ENCODE peak calls at places on chromosomes 3 and 15, in nine cellular contexts. P is stomach, J is H1, V is suprapubic skin, X is K562, U is uterus, B is GM12878, T is heart left ventricle, H is HCT116. G is an unnamed sample.

GRCh38 chr15:63165166-63165859 is 8.0 kb upstream of the RPS27L start:
- DNase-seq in P (no peak), J (peak; percentile 19), V (no peak), X (no peak), U (no peak), B (no peak), T (no peak), H (no peak), G (no peak)

GRCh38 chr3:44584646-44585501 is at the start of gene ZNF660:
- DNase-seq in P (peak; percentile 27), J (peak; percentile 84), V (peak; percentile 80), X (peak; percentile 17), U (peak; percentile 60), B (no peak), T (peak; percentile 69), H (no peak), G (peak; percentile 57)

GRCh38 chr15:63446260-63446659 is 58.1 kb upstream of the USP3 start:
- DNase-seq in P (no peak), J (no peak), V (no peak), X (no peak), U (no peak), B (no peak), T (no peak), H (no peak), G (no peak)

GRCh38 chr3:183265713-183266417 is 12.8 kb downstream of the B3GNT5 start:
- DNase-seq in P (peak; percentile 57), J (no peak), V (no peak), X (no peak), U (peak; percentile 26), B (no peak), T (no peak), H (peak; percentile 81), G (peak; percentile 16)

GRCh38 chr15:26128611-26129140 is 265.5 kb upstream of the ATP10A start:
- DNase-seq in P (no peak), J (no peak), V (no peak), X (no peak), U (no peak), B (no peak), T (no peak), H (no peak), G (no peak)

GRCh38 chr3:14933829-14934425 is 13.5 kb upstream of the NR2C2 start:
- DNase-seq in P (no peak), J (no peak), V (no peak), X (no peak), U (no peak), B (no peak), T (no peak), H (no peak), G (peak; percentile 21)

GRCh38 chr3:156483961-156484787 is 70.7 kb downstream of the SSR3 start:
- DNase-seq in P (no peak), J (no peak), V (no peak), X (no peak), U (peak; percentile 46), B (peak; percentile 77), T (no peak), H (peak; percentile 8), G (no peak)

GRCh38 chr15:48645558-48646330 is at the start of gene FBN1:
- DNase-seq in P (peak; percentile 31), J (peak; percentile 77), V (peak; percentile 87), X (no peak), U (peak; percentile 81), B (peak; percentile 33), T (peak; percentile 78), H (no peak), G (peak; percentile 84)

GRCh38 chr15:89621547-89621946 is 33.7 kb downstream of the KIF7 start:
- DNase-seq in P (no peak), J (no peak), V (no peak), X (no peak), U (no peak), B (no peak), T (no peak), H (no peak), G (no peak)

GRCh38 chr3:149426325-149426724 is 48.2 kb upstream of the TM4SF4 start:
- DNase-seq in P (no peak), J (no peak), V (no peak), X (no peak), U (no peak), B (no peak), T (no peak), H (no peak), G (no peak)

GRCh38 chr15:41115088-41115651 is 910 bp downstream of the INO80 start:
- DNase-seq in P (no peak), J (no peak), V (no peak), X (peak; percentile 21), U (no peak), B (peak; percentile 25), T (no peak), H (peak; percentile 37), G (no peak)

GRCh38 chr3:40317061-40317676 is 7.7 kb downstream of the EIF1B start:
- DNase-seq in P (no peak), J (no peak), V (no peak), X (peak; percentile 72), U (peak; percentile 38), B (no peak), T (peak; percentile 19), H (peak; percentile 60), G (peak; percentile 50)

GRCh38 chr3:175307642-175308041 is 448.5 kb downstream of the NAALADL2 start:
- DNase-seq in P (no peak), J (no peak), V (no peak), X (no peak), U (no peak), B (no peak), T (no peak), H (no peak), G (no peak)

GRCh38 chr3:147369671-147370123 is 36.6 kb downstream of the ZIC4 start:
- DNase-seq in P (no peak), J (peak; percentile 60), V (no peak), X (no peak), U (no peak), B (no peak), T (no peak), H (no peak), G (no peak)

DNA sequence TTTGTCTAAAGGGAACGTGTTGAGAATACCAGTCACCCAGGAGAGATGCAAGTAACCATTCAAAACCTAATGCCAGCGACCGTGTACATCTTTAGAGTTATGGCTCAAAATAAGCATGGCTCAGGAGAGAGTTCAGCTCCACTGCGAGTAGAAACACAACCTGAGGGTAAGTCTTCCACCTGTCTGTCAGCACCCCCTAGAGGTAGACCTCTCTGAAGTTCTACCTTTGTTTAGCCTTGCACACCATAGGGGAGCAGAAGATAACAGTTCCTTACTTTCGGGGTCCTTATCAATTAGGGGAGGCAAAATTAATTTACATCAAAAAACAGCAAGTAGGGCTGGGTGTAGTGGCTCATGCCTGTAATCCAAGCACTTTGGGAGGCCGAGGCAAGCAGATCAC is 124.4 kb downstream of the HCN4 start:
- DNase-seq in P (no peak), J (peak; percentile 49), V (no peak), X (peak; percentile 28), U (no peak), B (no peak), T (no peak), H (peak; percentile 22), G (no peak)
- TF ChIP-seq CTCF in P (no peak), J (peak; percentile 61), V (peak; percentile 5), X (peak; percentile 59), U (no peak), B (peak; percentile 58), T (no peak), H (peak; percentile 63), G (no peak)

GRCh38 chr3:112492124-112492523 is 7.1 kb downstream of the BTLA start:
- DNase-seq in P (no peak), J (no peak), V (no peak), X (no peak), U (no peak), B (no peak), T (no peak), H (no peak), G (no peak)
- TF ChIP-seq POLR2A in P (no peak), J (no peak), V (no peak), X (no peak), U (no peak), B (peak; percentile 20), T (no peak), H (no peak), G (no peak)

GRCh38 chr15:64809649-64810498 is 15.6 kb downstream of the PIF1 start:
- DNase-seq in P (peak; percentile 84), J (peak; percentile 97), V (peak; percentile 88), X (peak; percentile 89), U (peak; percentile 89), B (no peak), T (peak; percentile 81), H (peak; percentile 57), G (peak; percentile 89)
- H3K4me3 ChIP-seq in P (no peak overlapping the region), J (peak overlapping the region; percentile 26), V (no peak overlapping the region), X (no peak overlapping the region), U (no peak overlapping the region), B (no peak overlapping the region), T (no peak overlapping the region), H (no peak overlapping the region), G (no peak overlapping the region)

GRCh38 chr3:153293222-153293621 is 131.2 kb downstream of the RAP2B start:
- DNase-seq in P (no peak), J (no peak), V (no peak), X (no peak), U (no peak), B (no peak), T (no peak), H (no peak), G (no peak)

GRCh38 chr3:153287017-153287416 is 125.0 kb downstream of the RAP2B start:
- DNase-seq in P (no peak), J (no peak), V (no peak), X (no peak), U (no peak), B (no peak), T (no peak), H (no peak), G (no peak)

GRCh38 chr3:153289334-153289808 is 127.3 kb downstream of the RAP2B start:
- DNase-seq in P (no peak), J (no peak), V (no peak), X (peak; percentile 38), U (no peak), B (no peak), T (no peak), H (no peak), G (no peak)

GRCh38 chr3:153290278-153291015 is 128.4 kb downstream of the RAP2B start:
- DNase-seq in P (no peak), J (no peak), V (no peak), X (no peak), U (no peak), B (no peak), T (no peak), H (no peak), G (no peak)

DNA sequence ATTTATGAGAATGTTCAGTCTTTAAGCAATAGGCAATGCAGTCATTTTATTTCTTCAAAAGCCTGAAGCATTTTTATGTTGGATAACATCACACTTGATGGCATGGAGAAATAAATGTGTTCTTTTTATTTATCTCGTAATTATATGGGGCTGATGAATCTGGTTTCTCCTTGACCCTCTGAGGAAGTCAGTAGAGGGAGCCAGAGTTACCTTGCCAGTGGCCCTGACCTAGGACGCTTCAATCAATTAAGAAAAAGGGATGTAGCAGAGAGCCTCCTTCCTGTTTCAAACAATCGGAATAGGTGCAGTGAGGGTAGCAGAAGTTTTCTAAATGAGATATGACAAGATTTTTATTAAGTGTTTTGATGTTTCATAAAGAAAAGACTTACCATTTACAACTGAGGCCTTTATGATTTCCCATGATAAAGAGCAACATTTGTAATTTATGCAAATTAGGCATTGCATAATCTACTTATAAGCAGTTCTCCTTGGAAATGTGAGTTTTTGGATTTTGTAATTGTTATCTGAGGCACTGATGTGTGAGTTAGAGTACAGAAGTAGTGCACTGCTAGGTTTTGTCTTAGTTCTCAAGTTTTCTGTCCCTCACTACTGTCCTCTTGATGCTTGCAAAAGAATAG is 129.1 kb downstream of the RAP2B start:
- DNase-seq in P (no peak), J (no peak), V (no peak), X (peak; percentile 25), U (no peak), B (no peak), T (no peak), H (peak; percentile 44), G (no peak)
- TF ChIP-seq CTCF in P (peak; percentile 27), J (peak; percentile 61), V (peak; percentile 12), X (peak; percentile 66), U (no peak), B (peak; percentile 43), T (peak; percentile 40), H (peak; percentile 57), G (no peak)

G was measured in adrenal gland.